ENCODE peak calls at places on chromosome 22, in nine cellular contexts. R, K, F, S, N, Y, E, I and H are unnamed samples. For H3K36me3, the result is how much of the 10 kb centered on the place peaks cover.

GRCh38 chr22:50416996-50417395 is 57.8 kb downstream of the SBF1 start:
- DNase-seq in N (no peak), K (no peak), F (no peak), Y (no peak), E (no peak), S (no peak), I (no peak), R (no peak), H (no peak)

GRCh38 chr22:29580200-29580810 is 608 bp downstream of the NIPSNAP1 start:
- DNase-seq in K (peak), I (no peak), F (peak), N (no peak), E (no peak), S (no peak), R (peak), Y (no peak), H (no peak)

GRCh38 chr22:45312415-45312814 is 2.7 kb downstream of the FAM118A start:
- DNase-seq in N (no peak), S (no peak), Y (no peak), I (no peak), F (no peak), E (no peak), K (no peak), R (no peak), H (no peak)

GRCh38 chr22:38766076-38766777 is 10.4 kb upstream of the SUN2 start:
- DNase-seq in E (no peak), Y (peak), R (peak), S (peak), N (no peak), I (peak), K (peak), F (peak), H (peak)

GRCh38 chr22:25364281-25364680 is 144.8 kb downstream of the CRYBB2 start:
- DNase-seq in I (no peak), E (no peak), F (no peak), N (peak), K (no peak), Y (no peak), S (no peak), R (no peak), H (no peak)

GRCh38 chr22:44147821-44148574 is 32.7 kb upstream of the PARVG start:
- DNase-seq in K (peak), R (peak), S (no peak), I (no peak), F (no peak), N (no peak), E (no peak), Y (peak), H (no peak)

GRCh38 chr22:23122216-23122957 is 19.4 kb downstream of the RSPH14 start:
- DNase-seq in K (no peak), I (no peak), E (no peak), N (no peak), Y (no peak), S (no peak), R (no peak), F (no peak), H (no peak)

GRCh38 chr22:37824674-37825641 is 1.8 kb downstream of the GALR3 start:
- DNase-seq in Y (no peak), S (no peak), R (peak), N (no peak), I (no peak), F (no peak), K (peak), E (peak), H (no peak)

GRCh38 chr22:26744892-26745808 is 87.8 kb downstream of the MIAT start:
- DNase-seq in N (no peak), S (no peak), F (no peak), R (no peak), Y (no peak), E (no peak), K (no peak), I (no peak), H (no peak)

GRCh38 chr22:26323013-26323412 is 106.0 kb upstream of the ASPHD2 start:
- DNase-seq in N (no peak), F (no peak), I (no peak), S (no peak), K (no peak), E (no peak), R (no peak), Y (no peak), H (no peak)

GRCh38 chr22:30829901-30830550 is 135.4 kb downstream of the OSBP2 start:
- DNase-seq in E (no peak), I (no peak), F (no peak), R (no peak), Y (peak), N (no peak), K (peak), S (no peak), H (no peak)

GRCh38 chr22:45818130-45819085 is 146.8 kb downstream of the ATXN10 start:
- DNase-seq in E (no peak), R (peak), S (peak), F (no peak), I (no peak), K (no peak), N (no peak), Y (no peak), H (no peak)

GRCh38 chr22:45537734-45538181 is 35.1 kb downstream of the FBLN1 start:
- DNase-seq in E (no peak), K (no peak), Y (no peak), R (no peak), N (peak), F (no peak), I (peak), S (peak), H (no peak)

GRCh38 chr22:50011447-50012200 is 941 bp downstream of the IL17REL start:
- DNase-seq in F (no peak), E (peak), S (peak), I (no peak), Y (no peak), N (no peak), K (peak), R (no peak), H (no peak)

GRCh38 chr22:45804986-45805325 is 133.3 kb downstream of the ATXN10 start:
- DNase-seq in K (no peak), F (no peak), R (no peak), Y (peak), E (no peak), I (no peak), S (no peak), N (no peak), H (no peak)

GRCh38 chr22:27468712-27469111 is 332.8 kb downstream of the MN1 start:
- DNase-seq in Y (no peak), K (no peak), N (no peak), S (no peak), E (no peak), I (no peak), F (no peak), R (no peak), H (no peak)

GRCh38 chr22:44495629-44496028 is 2.4 kb downstream of the RTL6 start:
- DNase-seq in F (no peak), S (no peak), N (no peak), K (no peak), I (no peak), Y (no peak), E (peak), R (no peak), H (no peak)

GRCh38 chr22:50531546-50532352 is 1.9 kb upstream of the TYMP start:
- DNase-seq in F (peak), Y (no peak), R (peak), I (peak), N (peak), K (peak), S (peak), E (peak), H (peak)

GRCh38 chr22:47267531-47268282 is 505.3 kb downstream of the TBC1D22A start:
- DNase-seq in R (no peak), I (no peak), K (no peak), S (no peak), F (peak), N (peak), E (no peak), Y (no peak), H (no peak)

GRCh38 chr22:42922374-42923177 is 65.5 kb upstream of the ARFGAP3 start:
- DNase-seq in Y (no peak), S (no peak), R (no peak), N (no peak), F (peak), K (no peak), I (no peak), E (peak), H (no peak)

GRCh38 chr22:42921301-42921700 is 64.2 kb upstream of the ARFGAP3 start:
- DNase-seq in S (no peak), K (no peak), E (no peak), F (peak), I (no peak), R (no peak), Y (no peak), N (no peak), H (no peak)

GRCh38 chr22:42919199-42919598 is 62.1 kb upstream of the ARFGAP3 start:
- DNase-seq in F (peak), R (no peak), E (no peak), S (no peak), K (no peak), I (no peak), N (no peak), Y (no peak), H (no peak)

GRCh38 chr22:42918500-42918899 is 61.4 kb upstream of the ARFGAP3 start:
- DNase-seq in N (no peak), I (no peak), Y (no peak), K (no peak), E (no peak), F (peak), R (no peak), S (no peak), H (no peak)

DNA sequence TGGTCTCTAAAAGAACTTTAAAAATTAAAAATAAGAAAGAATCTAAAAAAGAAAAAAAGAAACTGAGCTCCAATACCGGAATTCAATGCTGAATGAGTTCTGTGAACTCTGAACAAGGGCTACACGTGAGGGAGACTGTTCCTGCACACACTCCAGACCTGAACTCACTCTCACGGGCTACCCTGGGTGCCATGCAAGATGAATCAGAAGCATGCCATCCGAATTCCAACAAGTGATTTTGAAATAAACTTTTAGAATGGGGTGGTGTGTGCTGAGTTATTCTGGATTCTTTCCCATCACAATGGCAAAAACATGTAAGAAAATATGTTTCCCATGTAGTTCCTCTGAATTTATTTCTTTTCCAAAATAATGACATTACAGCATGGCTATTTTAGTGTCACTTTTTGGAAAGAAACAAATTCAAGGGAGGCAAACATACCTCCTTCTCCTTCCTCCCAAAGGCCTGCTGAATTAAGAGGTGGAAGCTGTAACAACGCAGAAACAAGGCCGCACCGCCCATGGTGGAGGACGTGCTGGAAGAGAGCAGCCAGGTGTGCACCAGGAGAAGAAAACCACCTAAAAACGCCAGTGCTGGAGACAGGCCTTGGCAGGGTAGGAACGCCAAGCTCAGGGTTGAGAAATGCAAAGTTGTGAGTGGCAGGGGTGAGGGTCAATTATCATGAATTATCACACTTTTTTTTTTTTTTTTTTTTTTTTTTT is 63.2 kb upstream of the ARFGAP3 start:
- DNase-seq in E (no peak), N (peak), I (no peak), Y (no peak), F (peak), K (no peak), S (no peak), R (no peak), H (no peak)
- H3K4me3 ChIP-seq in E (no peak), N (no peak), I (no peak), Y (no peak), F (no peak), K (no peak), S (no peak), R (no peak), H (no peak)

DNA sequence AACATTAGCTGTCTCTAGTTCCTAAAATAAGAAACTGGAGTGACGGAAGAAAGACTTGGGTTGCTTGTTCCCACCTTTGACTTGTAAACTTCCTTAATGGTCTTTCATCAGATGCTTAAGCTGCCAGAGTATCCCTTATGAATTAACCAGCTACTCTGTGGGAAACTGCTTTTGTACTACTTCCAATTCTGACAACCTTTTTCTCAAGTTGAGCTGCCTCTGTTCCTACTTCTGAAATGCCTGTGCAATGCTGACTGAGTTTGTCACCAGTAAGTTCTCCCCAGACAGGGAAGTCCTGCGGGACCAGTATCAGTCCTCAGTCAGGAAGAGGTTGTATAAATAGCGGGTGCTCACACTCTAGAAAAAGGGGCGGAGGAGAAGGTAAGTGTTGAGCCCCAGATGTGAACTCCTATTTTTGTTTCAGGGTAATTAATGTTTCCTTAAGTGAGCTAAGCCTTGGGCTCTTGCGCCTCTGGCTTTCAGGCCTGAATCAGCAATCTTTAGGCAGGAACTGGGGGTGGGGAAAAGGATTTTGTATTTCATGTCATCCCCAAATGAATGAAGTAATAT is 67.2 kb downstream of the CECR2 start:
- DNase-seq in K (no peak), S (no peak), I (no peak), E (no peak), R (peak), N (no peak), F (no peak), Y (no peak), H (no peak)
- H3K36me3 ChIP-seq in K (under half), S (under half), I (under half), E (under half), R (under half), N (under half), F (under half), Y (under half), H (under half)

DNA sequence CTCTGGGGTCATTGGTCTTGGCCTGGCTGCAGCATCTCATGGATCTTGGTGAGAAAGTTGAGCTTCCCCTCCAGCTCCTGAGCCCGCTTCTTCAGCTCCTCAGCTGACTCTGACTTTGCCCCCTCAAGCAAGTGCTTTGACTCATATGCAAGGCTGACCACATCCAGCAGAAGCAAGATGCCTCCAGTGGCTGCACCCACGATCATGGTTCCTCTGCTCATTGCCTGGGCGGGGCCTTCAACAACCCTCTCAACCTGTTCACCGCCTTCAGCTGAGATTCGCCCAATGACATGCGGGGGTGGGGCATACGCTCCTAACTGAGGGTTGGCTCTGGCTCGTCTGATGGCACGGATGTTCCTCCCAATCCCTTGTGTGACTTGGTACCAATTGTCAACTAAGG is 11.9 kb downstream of the APOL2 start:
- DNase-seq in S (no peak), Y (no peak), I (no peak), K (no peak), F (no peak), N (no peak), E (no peak), R (no peak), H (no peak)
- H3K4me3 ChIP-seq in S (no peak), Y (no peak), I (no peak), K (no peak), F (no peak), N (no peak), E (no peak), R (no peak), H (no peak)

DNA sequence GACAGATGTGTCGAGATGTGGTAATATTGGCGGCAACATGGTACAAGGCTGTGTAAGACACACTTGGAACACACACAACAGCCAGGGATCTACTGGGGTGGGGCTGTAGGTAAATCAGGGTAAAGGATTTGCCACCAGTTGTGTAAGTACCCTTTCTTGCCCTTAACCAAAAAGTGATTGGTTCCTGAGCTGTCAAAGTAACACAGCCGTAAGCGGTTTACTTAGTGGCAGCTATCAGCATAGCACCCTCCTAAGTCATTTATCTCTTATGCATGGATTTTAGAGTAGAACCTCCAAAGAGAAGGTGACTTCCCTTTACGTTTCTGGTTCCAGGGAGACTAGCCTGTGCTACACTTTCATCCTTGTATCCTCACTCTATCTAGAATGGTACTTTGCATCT is 57.2 kb downstream of the SPECC1L start:
- DNase-seq in K (no peak), F (no peak), I (no peak), Y (no peak), N (no peak), S (no peak), R (no peak), E (no peak), H (no peak)
- H3K36me3 ChIP-seq in K (under half), F (under half), I (under half), Y (under half), N (under half), S (half or more), R (under half), E (under half), H (under half)

GRCh38 chr22:21446827-21447690 is 20.1 kb upstream of the TMEM191C start:
- DNase-seq in E (peak), I (no peak), S (no peak), F (peak), Y (no peak), R (no peak), N (peak), K (no peak), H (no peak)
- H3K4me3 ChIP-seq in E (no peak), I (no peak), S (no peak), F (no peak), Y (no peak), R (no peak), N (no peak), K (no peak), H (no peak)

DNA sequence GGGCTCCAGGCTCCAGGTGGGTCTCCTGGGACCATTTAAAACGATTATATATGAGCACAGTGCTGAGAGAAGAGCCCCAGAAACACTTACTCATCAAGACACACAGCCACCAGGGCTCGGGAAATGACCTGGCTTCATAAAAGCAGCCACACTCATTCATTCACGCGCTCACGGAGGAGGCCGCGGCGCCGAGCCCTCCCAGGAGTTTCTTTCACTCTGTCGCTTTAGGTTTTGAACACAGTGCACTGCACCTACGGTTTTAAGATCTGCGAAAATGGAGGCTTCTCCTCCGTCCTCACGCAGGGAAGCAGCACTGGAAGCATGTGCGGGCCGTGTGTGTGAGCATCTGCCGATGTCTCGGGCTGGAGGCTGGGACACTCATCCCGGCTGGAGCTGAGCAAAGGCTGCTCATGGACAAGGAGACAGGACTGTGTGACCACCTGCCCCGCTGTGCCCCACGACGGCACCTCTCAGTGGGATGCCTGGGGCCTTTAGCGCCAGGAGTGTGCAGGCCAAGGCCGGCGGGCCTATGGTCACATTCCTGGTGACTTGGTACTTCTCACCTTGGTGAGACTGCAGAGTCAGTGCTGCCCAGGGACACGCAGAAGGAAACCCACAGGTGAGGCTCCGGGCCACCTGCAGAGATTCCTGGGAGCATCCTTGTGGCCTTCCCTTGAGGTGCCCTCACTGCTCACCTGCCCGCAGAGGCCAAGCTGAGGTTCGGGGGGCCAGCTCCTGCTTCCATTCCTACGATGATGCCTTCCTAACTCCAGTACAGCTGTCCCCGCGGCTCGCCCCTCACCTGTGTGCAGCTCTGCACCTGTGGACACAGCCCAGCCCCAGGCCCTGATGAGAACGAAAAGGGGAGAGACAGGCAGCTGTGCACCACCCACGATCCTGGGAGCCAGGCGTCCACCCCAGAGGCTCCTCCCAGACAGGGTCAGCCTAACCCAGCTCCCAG is 872.0 kb downstream of the BRD1 start:
- DNase-seq in K (peak), E (peak), F (no peak), I (no peak), N (peak), S (no peak), R (no peak), Y (no peak), H (no peak)
- H3K36me3 ChIP-seq in K (under half), E (under half), F (under half), I (under half), N (under half), S (under half), R (under half), Y (under half), H (under half)

GRCh38 chr22:36469094-36469710 is 12.2 kb downstream of the TXN2 start:
- DNase-seq in S (no peak), K (no peak), I (no peak), E (no peak), F (no peak), Y (no peak), N (peak), R (no peak), H (no peak)

GRCh38 chr22:36470162-36470993 is 11.1 kb downstream of the TXN2 start:
- DNase-seq in Y (peak), R (peak), K (peak), S (peak), E (no peak), N (peak), F (peak), I (peak), H (peak)

GRCh38 chr22:36467042-36467810 is 14.2 kb downstream of the TXN2 start:
- DNase-seq in Y (no peak), E (peak), I (no peak), K (no peak), N (peak), R (no peak), F (peak), S (peak), H (no peak)

GRCh38 chr22:36466258-36466657 is 15.2 kb downstream of the TXN2 start:
- DNase-seq in F (no peak), K (no peak), I (no peak), Y (no peak), E (no peak), R (no peak), S (no peak), N (no peak), H (no peak)

GRCh38 chr22:36467946-36468345 is 13.5 kb downstream of the TXN2 start:
- DNase-seq in E (no peak), N (peak), F (no peak), R (no peak), Y (peak), S (peak), I (no peak), K (no peak), H (no peak)
- H3K4me3 ChIP-seq in E (no peak), N (no peak), F (no peak), R (no peak), Y (no peak), S (no peak), I (no peak), K (no peak), H (no peak)